ENCODE peak calls at places on chromosomes 6 and 20, in seven cellular contexts. Z, J, H, B, G, Q and A are unnamed samples.

GRCh38 chr6:35786272-35786671 is 5.5 kb downstream of the CLPSL1 start:
- DNase-seq in Z (no peak), G (no peak), H (no peak), Q (no peak), B (no peak), J (no peak), A (no peak)

GRCh38 chr6:139239137-139239536 is 52.7 kb downstream of the TXLNB start:
- DNase-seq in Z (no peak), G (no peak), B (no peak), J (no peak), H (no peak), Q (no peak), A (no peak)

GRCh38 chr6:10138917-10139316 is 276.0 kb downstream of the TFAP2A start:
- DNase-seq in H (no peak), G (no peak), Q (no peak), Z (peak), J (no peak), B (no peak), A (no peak)

GRCh38 chr6:134397674-134398073 is 79.8 kb upstream of the SGK1 start:
- DNase-seq in J (no peak), Z (no peak), Q (no peak), B (no peak), G (no peak), H (no peak), A (no peak)

GRCh38 chr6:116159782-116160524 is 34.0 kb upstream of the COL10A1 start:
- DNase-seq in G (no peak), Q (no peak), B (no peak), J (no peak), Z (no peak), H (no peak), A (no peak)

GRCh38 chr6:136158398-136158797 is 91.7 kb downstream of the MTFR2 start:
- DNase-seq in Q (no peak), H (no peak), G (no peak), J (no peak), B (no peak), Z (peak), A (no peak)

GRCh38 chr6:48135352-48136084 is 24.5 kb upstream of the PTCHD4 start:
- DNase-seq in Q (no peak), B (no peak), H (no peak), G (no peak), J (no peak), Z (peak), A (no peak)

GRCh38 chr6:62615366-62616015 is 329.5 kb upstream of the KHDRBS2 start:
- DNase-seq in G (no peak), Z (no peak), B (no peak), Q (no peak), J (no peak), H (no peak), A (peak)

GRCh38 chr6:42017021-42017643 is 33.2 kb upstream of the TAF8 start:
- DNase-seq in H (peak), J (no peak), G (no peak), Q (peak), Z (peak), B (peak), A (no peak)

GRCh38 chr20:10674684-10675455 is 1.1 kb upstream of the JAG1 start:
- DNase-seq in G (no peak), Q (peak), J (peak), H (peak), B (no peak), Z (peak), A (peak)

GRCh38 chr6:168670386-168670985 is 229.5 kb downstream of the SMOC2 start:
- DNase-seq in Q (no peak), Z (no peak), H (no peak), B (no peak), G (no peak), J (no peak), A (no peak)

GRCh38 chr6:33633462-33634158 is 12.5 kb downstream of the ITPR3 start:
- DNase-seq in B (no peak), Z (peak), J (peak), H (peak), G (peak), Q (peak), A (no peak)

GRCh38 chr6:30325873-30326445 is 768 bp upstream of the TRIM39 start:
- DNase-seq in G (peak), H (peak), Q (no peak), B (peak), Z (no peak), J (peak), A (no peak)

GRCh38 chr20:889110-889509 is 27.0 kb downstream of the ANGPT4 start:
- DNase-seq in B (no peak), G (no peak), J (no peak), Q (no peak), H (no peak), Z (no peak), A (no peak)

GRCh38 chr6:170032197-170032596 is 258.7 kb downstream of the DLL1 start:
- DNase-seq in Q (no peak), B (no peak), H (no peak), J (no peak), G (no peak), Z (no peak), A (no peak)

GRCh38 chr20:2137552-2138201 is 36.0 kb downstream of the STK35 start:
- DNase-seq in G (no peak), Z (peak), Q (no peak), H (no peak), B (no peak), J (no peak), A (no peak)

GRCh38 chr6:88164061-88164460 is 2.1 kb downstream of the CNR1 start:
- DNase-seq in Z (no peak), Q (no peak), G (no peak), J (no peak), B (no peak), H (no peak), A (no peak)

GRCh38 chr6:71287038-71287437 is 1.6 kb upstream of the OGFRL1 start:
- DNase-seq in J (no peak), H (peak), B (no peak), Z (peak), G (no peak), Q (no peak), A (no peak)

GRCh38 chr20:20635006-20635405 is 77.4 kb downstream of the RALGAPA2 start:
- DNase-seq in G (no peak), J (no peak), B (no peak), H (no peak), Z (no peak), Q (no peak), A (no peak)

GRCh38 chr6:156413156-156413555 is 364.0 kb upstream of the ARID1B start:
- DNase-seq in J (no peak), H (no peak), B (no peak), Q (no peak), G (no peak), Z (no peak), A (no peak)

GRCh38 chr6:45272626-45273025 is 55.5 kb upstream of the RUNX2 start:
- DNase-seq in H (no peak), B (no peak), Q (no peak), Z (no peak), J (no peak), G (no peak), A (no peak)

GRCh38 chr20:51393566-51393965 is 149.0 kb downstream of the NFATC2 start:
- DNase-seq in H (no peak), Z (no peak), Q (no peak), J (no peak), G (no peak), B (no peak), A (no peak)

GRCh38 chr6:166195861-166196238 is 28.2 kb upstream of the TBXT start:
- DNase-seq in Z (no peak), Q (no peak), B (no peak), H (no peak), G (no peak), J (no peak), A (no peak)

GRCh38 chr20:17843246-17844132 is 125.1 kb downstream of the SNX5 start:
- DNase-seq in Q (no peak), G (no peak), Z (peak), B (peak), H (no peak), J (no peak), A (no peak)

GRCh38 chr6:12528581-12529363 is 187.8 kb upstream of the PHACTR1 start:
- DNase-seq in H (no peak), B (no peak), Z (no peak), J (no peak), Q (no peak), G (no peak), A (no peak)

GRCh38 chr20:1019344-1019743 is 17.2 kb upstream of the RSPO4 start:
- DNase-seq in J (no peak), Z (no peak), Q (no peak), G (no peak), B (no peak), H (no peak), A (no peak)

GRCh38 chr6:45003961-45004360 is 324.2 kb upstream of the RUNX2 start:
- DNase-seq in Z (no peak), B (no peak), J (no peak), G (no peak), Q (no peak), H (no peak), A (no peak)

GRCh38 chr6:47700051-47700450 is 1.7 kb downstream of the ADGRF4 start:
- DNase-seq in G (no peak), Z (peak), J (no peak), B (no peak), H (no peak), Q (no peak), A (no peak)

GRCh38 chr20:5080384-5080877 is 39.3 kb downstream of the PCNA start:
- DNase-seq in Z (peak), J (no peak), H (peak), B (no peak), Q (no peak), G (no peak), A (no peak)

GRCh38 chr20:35395728-35396127 is 16.0 kb downstream of the UQCC1 start:
- DNase-seq in Q (no peak), G (no peak), B (peak), H (no peak), J (no peak), Z (peak), A (no peak)

GRCh38 chr6:2127484-2127911 is 117.9 kb downstream of the GMDS start:
- DNase-seq in H (no peak), Q (peak), Z (no peak), B (no peak), G (peak), J (no peak), A (no peak)

GRCh38 chr20:36548006-36548315 is 6.6 kb downstream of the MYL9 start:
- DNase-seq in B (no peak), Z (no peak), G (no peak), J (peak), Q (no peak), H (peak), A (peak)

GRCh38 chr6:10381133-10381829 is 33.6 kb downstream of the TFAP2A start:
- DNase-seq in J (peak), H (no peak), G (no peak), Q (no peak), Z (no peak), B (no peak), A (no peak)

GRCh38 chr6:134599079-134599478 is 281.2 kb upstream of the SGK1 start:
- DNase-seq in B (no peak), G (no peak), H (no peak), Z (no peak), Q (no peak), J (no peak), A (no peak)

GRCh38 chr6:165922309-165922794 is 245.3 kb downstream of the TBXT start:
- DNase-seq in G (no peak), B (peak), Q (no peak), J (no peak), Z (peak), H (no peak), A (no peak)

GRCh38 chr20:5395932-5396727 is 79.4 kb upstream of the PROKR2 start:
- DNase-seq in Z (no peak), J (no peak), H (no peak), B (peak), Q (no peak), G (no peak), A (no peak)

GRCh38 chr6:40330301-40330721 is 256.9 kb downstream of the LRFN2 start:
- DNase-seq in G (no peak), Q (no peak), H (no peak), J (peak), Z (no peak), B (no peak), A (no peak)

GRCh38 chr20:47389867-47390347 is 33.4 kb upstream of the ZMYND8 start:
- DNase-seq in B (no peak), G (no peak), Q (peak), Z (peak), J (no peak), H (peak), A (no peak)

GRCh38 chr6:143539723-143540122 is 28.2 kb upstream of the FUCA2 start:
- DNase-seq in G (no peak), Z (no peak), B (no peak), Q (no peak), H (no peak), J (no peak), A (no peak)